ENCODE peak calls at places on chromosomes 3 and 15, in seven cellular contexts. One of them, this sample, is unnamed. For H3K4me1, the result is how much of the 10 kb centered on the place peaks cover.

GRCh38 chr15:101306341-101307047 is 11.4 kb upstream of the SNRPA1 start:
- DNase-seq in PC-9: no peak
- DNase-seq in uterus: no peak
- DNase-seq in tibial artery: no peak
- DNase-seq in A549: no peak
- DNase-seq in pancreas: no peak
- DNase-seq in ovary: no peak
- DNase-seq in this sample: no peak

GRCh38 chr15:75202251-75203016 is 752 bp downstream of the C15orf39 start:
- DNase-seq in uterus: peak
- DNase-seq in ovary: peak
- DNase-seq in A549: peak
- DNase-seq in tibial artery: peak
- DNase-seq in pancreas: peak
- DNase-seq in PC-9: peak
- DNase-seq in this sample: peak

GRCh38 chr15:101004500-101004899 is 85.3 kb downstream of the LRRK1 start:
- DNase-seq in uterus: no peak
- DNase-seq in PC-9: no peak
- DNase-seq in pancreas: no peak
- DNase-seq in tibial artery: no peak
- DNase-seq in A549: no peak
- DNase-seq in ovary: no peak
- DNase-seq in this sample: no peak

GRCh38 chr3:177150970-177151627 is 46.2 kb downstream of the TBL1XR1 start:
- DNase-seq in PC-9: peak
- DNase-seq in ovary: no peak
- DNase-seq in uterus: no peak
- DNase-seq in A549: peak
- DNase-seq in pancreas: no peak
- DNase-seq in tibial artery: no peak
- DNase-seq in this sample: no peak

GRCh38 chr3:188925376-188925775 is 246.4 kb upstream of the TPRG1 start:
- DNase-seq in PC-9: no peak
- DNase-seq in ovary: no peak
- DNase-seq in uterus: no peak
- DNase-seq in tibial artery: no peak
- DNase-seq in A549: no peak
- DNase-seq in pancreas: no peak
- DNase-seq in this sample: no peak

GRCh38 chr3:148735597-148735996 is 37.9 kb downstream of the AGTR1 start:
- DNase-seq in tibial artery: no peak
- DNase-seq in ovary: no peak
- DNase-seq in PC-9: no peak
- DNase-seq in uterus: no peak
- DNase-seq in pancreas: no peak
- DNase-seq in A549: no peak
- DNase-seq in this sample: no peak

GRCh38 chr3:193805448-193805847 is 212.4 kb downstream of the OPA1 start:
- DNase-seq in ovary: peak
- DNase-seq in uterus: peak
- DNase-seq in A549: peak
- DNase-seq in tibial artery: no peak
- DNase-seq in PC-9: peak
- DNase-seq in pancreas: peak
- DNase-seq in this sample: peak

GRCh38 chr3:82053236-82053635 is 291.8 kb upstream of the GBE1 start:
- DNase-seq in uterus: no peak
- DNase-seq in PC-9: no peak
- DNase-seq in tibial artery: no peak
- DNase-seq in ovary: no peak
- DNase-seq in pancreas: no peak
- DNase-seq in A549: no peak
- DNase-seq in this sample: no peak

GRCh38 chr15:58521293-58521991 is 89.7 kb downstream of the LIPC start:
- DNase-seq in uterus: peak
- DNase-seq in ovary: peak
- DNase-seq in PC-9: peak
- DNase-seq in pancreas: no peak
- DNase-seq in A549: peak
- DNase-seq in tibial artery: no peak
- DNase-seq in this sample: no peak

GRCh38 chr3:9715127-9715526 is 11.5 kb downstream of the CPNE9 start:
- DNase-seq in tibial artery: no peak
- DNase-seq in pancreas: no peak
- DNase-seq in PC-9: no peak
- DNase-seq in uterus: no peak
- DNase-seq in A549: no peak
- DNase-seq in ovary: no peak
- DNase-seq in this sample: no peak

GRCh38 chr15:51097553-51098330 is 3.0 kb upstream of the TNFAIP8L3 start:
- DNase-seq in A549: no peak
- DNase-seq in uterus: peak
- DNase-seq in pancreas: no peak
- DNase-seq in tibial artery: no peak
- DNase-seq in PC-9: no peak
- DNase-seq in ovary: no peak
- DNase-seq in this sample: no peak

GRCh38 chr3:37987751-37988179 is 2.8 kb upstream of the VILL start:
- DNase-seq in uterus: no peak
- DNase-seq in A549: no peak
- DNase-seq in PC-9: no peak
- DNase-seq in tibial artery: peak
- DNase-seq in ovary: no peak
- DNase-seq in pancreas: no peak
- DNase-seq in this sample: no peak

GRCh38 chr3:119562307-119562961 is 3.0 kb upstream of the CD80 start:
- DNase-seq in PC-9: no peak
- DNase-seq in A549: no peak
- DNase-seq in ovary: no peak
- DNase-seq in uterus: no peak
- DNase-seq in tibial artery: no peak
- DNase-seq in pancreas: no peak
- DNase-seq in this sample: no peak

GRCh38 chr3:189962466-189962865 is 158.2 kb downstream of the P3H2 start:
- DNase-seq in PC-9: no peak
- DNase-seq in tibial artery: no peak
- DNase-seq in A549: no peak
- DNase-seq in uterus: no peak
- DNase-seq in pancreas: no peak
- DNase-seq in ovary: no peak
- DNase-seq in this sample: no peak

GRCh38 chr15:59116141-59116540 is 11.2 kb downstream of the CCNB2 start:
- DNase-seq in pancreas: no peak
- DNase-seq in PC-9: no peak
- DNase-seq in uterus: no peak
- DNase-seq in A549: no peak
- DNase-seq in tibial artery: no peak
- DNase-seq in ovary: no peak
- DNase-seq in this sample: no peak

DNA sequence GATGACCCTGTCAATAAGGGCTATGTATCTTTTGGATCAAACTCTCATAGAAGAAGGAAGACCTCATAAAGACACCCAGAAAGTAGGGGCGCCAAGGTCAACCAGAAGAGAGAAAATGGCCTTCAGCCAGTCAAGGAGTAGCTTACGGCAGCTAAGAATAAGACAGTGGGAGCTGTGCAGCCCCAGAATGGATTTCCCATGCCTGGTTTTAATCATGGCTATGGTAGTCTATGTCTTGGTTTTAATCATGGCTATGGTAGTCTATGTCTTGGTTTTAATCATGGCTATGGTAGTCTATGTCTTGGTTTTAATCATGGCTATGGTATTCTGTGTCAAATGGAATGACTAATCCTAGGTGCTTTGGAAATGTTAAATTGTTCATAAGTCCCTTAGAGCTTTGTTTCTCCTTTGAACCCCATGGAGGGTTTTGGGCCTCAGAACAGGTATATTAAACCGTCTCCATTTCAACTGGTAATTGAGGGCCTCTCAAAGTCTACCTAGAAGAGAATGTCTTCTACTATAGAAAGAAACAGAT is 742.0 kb upstream of the CFAP20DC start:
- DNase-seq in A549: no peak
- DNase-seq in PC-9: no peak
- DNase-seq in pancreas: no peak
- DNase-seq in ovary: no peak
- DNase-seq in uterus: no peak
- DNase-seq in tibial artery: no peak
- DNase-seq in this sample: no peak
- H3K27ac ChIP-seq in A549: no peak
- H3K27ac ChIP-seq in PC-9: no peak
- H3K27ac ChIP-seq in pancreas: no peak
- H3K27ac ChIP-seq in ovary: no peak
- H3K27ac ChIP-seq in uterus: no peak
- H3K27ac ChIP-seq in tibial artery: no peak
- H3K27ac ChIP-seq in this sample: no peak

GRCh38 chr3:69695933-69696332 is 43.3 kb upstream of the MITF start:
- DNase-seq in ovary: no peak
- DNase-seq in pancreas: no peak
- DNase-seq in A549: no peak
- DNase-seq in PC-9: no peak
- DNase-seq in tibial artery: no peak
- DNase-seq in uterus: no peak
- DNase-seq in this sample: no peak

GRCh38 chr3:69696365-69696764 is 42.9 kb upstream of the MITF start:
- DNase-seq in PC-9: no peak
- DNase-seq in ovary: no peak
- DNase-seq in uterus: no peak
- DNase-seq in tibial artery: no peak
- DNase-seq in pancreas: no peak
- DNase-seq in A549: no peak
- DNase-seq in this sample: no peak

GRCh38 chr3:69700949-69701348 is 38.3 kb upstream of the MITF start:
- DNase-seq in PC-9: no peak
- DNase-seq in A549: no peak
- DNase-seq in pancreas: no peak
- DNase-seq in ovary: no peak
- DNase-seq in uterus: no peak
- DNase-seq in tibial artery: no peak
- DNase-seq in this sample: no peak

GRCh38 chr3:69698728-69699127 is 40.5 kb upstream of the MITF start:
- DNase-seq in A549: no peak
- DNase-seq in tibial artery: no peak
- DNase-seq in uterus: no peak
- DNase-seq in PC-9: peak
- DNase-seq in ovary: no peak
- DNase-seq in pancreas: no peak
- DNase-seq in this sample: no peak

GRCh38 chr3:69699183-69699582 is 40.1 kb upstream of the MITF start:
- DNase-seq in A549: no peak
- DNase-seq in PC-9: no peak
- DNase-seq in pancreas: no peak
- DNase-seq in tibial artery: no peak
- DNase-seq in ovary: no peak
- DNase-seq in uterus: no peak
- DNase-seq in this sample: no peak
- H3K4me1 ChIP-seq in A549: under half
- H3K4me1 ChIP-seq in PC-9: under half
- H3K4me1 ChIP-seq in pancreas: under half
- H3K4me1 ChIP-seq in tibial artery: under half
- H3K4me1 ChIP-seq in ovary: under half
- H3K4me1 ChIP-seq in uterus: under half
- H3K4me1 ChIP-seq in this sample: under half

GRCh38 chr3:156151824-156152428 is 31.5 kb downstream of the KCNAB1 start:
- DNase-seq in A549: peak
- DNase-seq in uterus: peak
- DNase-seq in pancreas: peak
- DNase-seq in ovary: peak
- DNase-seq in tibial artery: peak
- DNase-seq in PC-9: peak
- DNase-seq in this sample: peak

GRCh38 chr3:156148345-156148945 is 28.1 kb downstream of the KCNAB1 start:
- DNase-seq in A549: no peak
- DNase-seq in uterus: no peak
- DNase-seq in tibial artery: no peak
- DNase-seq in PC-9: no peak
- DNase-seq in ovary: no peak
- DNase-seq in pancreas: no peak
- DNase-seq in this sample: no peak

GRCh38 chr3:156148946-156149348 is 28.6 kb downstream of the KCNAB1 start:
- DNase-seq in A549: no peak
- DNase-seq in tibial artery: no peak
- DNase-seq in PC-9: no peak
- DNase-seq in pancreas: no peak
- DNase-seq in uterus: peak
- DNase-seq in ovary: no peak
- DNase-seq in this sample: no peak

GRCh38 chr3:156149781-156150375 is 29.5 kb downstream of the KCNAB1 start:
- DNase-seq in ovary: no peak
- DNase-seq in tibial artery: no peak
- DNase-seq in PC-9: no peak
- DNase-seq in pancreas: no peak
- DNase-seq in A549: no peak
- DNase-seq in uterus: no peak
- DNase-seq in this sample: no peak

DNA sequence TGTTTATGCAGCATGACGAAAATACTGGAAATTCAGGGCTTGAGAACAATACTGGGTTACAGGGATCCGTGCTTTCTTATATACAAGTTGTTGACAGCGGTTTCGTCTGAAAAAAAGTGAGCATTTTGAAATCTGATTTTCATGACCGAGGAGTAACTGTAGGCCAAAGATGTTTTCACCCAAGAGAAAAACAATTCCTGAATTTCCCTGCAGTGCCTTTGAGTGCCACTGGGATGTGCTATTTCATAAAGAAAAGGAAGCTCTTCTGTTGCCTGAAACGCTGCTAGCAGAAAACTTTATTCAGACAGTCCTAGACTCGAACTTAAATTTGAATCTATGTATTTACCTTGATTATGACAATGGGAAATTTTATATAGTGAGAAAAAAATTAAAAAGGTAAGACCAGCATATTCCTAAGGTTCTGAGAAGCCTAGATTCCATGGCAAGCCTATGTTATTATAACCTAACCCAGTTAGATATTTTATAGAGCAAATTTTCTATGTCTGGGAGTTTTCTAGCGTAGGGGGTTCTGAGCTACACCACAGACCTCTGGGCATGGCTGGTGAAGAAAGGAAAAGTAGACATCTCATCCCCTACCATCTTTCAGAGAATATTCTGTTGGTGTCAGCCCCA is 30.2 kb downstream of the KCNAB1 start:
- DNase-seq in A549: peak
- DNase-seq in tibial artery: no peak
- DNase-seq in PC-9: peak
- DNase-seq in uterus: peak
- DNase-seq in ovary: no peak
- DNase-seq in pancreas: no peak
- DNase-seq in this sample: no peak
- H3K27ac ChIP-seq in A549: no peak
- H3K27ac ChIP-seq in tibial artery: peak
- H3K27ac ChIP-seq in PC-9: no peak
- H3K27ac ChIP-seq in uterus: peak
- H3K27ac ChIP-seq in ovary: peak
- H3K27ac ChIP-seq in pancreas: peak
- H3K27ac ChIP-seq in this sample: peak

DNA sequence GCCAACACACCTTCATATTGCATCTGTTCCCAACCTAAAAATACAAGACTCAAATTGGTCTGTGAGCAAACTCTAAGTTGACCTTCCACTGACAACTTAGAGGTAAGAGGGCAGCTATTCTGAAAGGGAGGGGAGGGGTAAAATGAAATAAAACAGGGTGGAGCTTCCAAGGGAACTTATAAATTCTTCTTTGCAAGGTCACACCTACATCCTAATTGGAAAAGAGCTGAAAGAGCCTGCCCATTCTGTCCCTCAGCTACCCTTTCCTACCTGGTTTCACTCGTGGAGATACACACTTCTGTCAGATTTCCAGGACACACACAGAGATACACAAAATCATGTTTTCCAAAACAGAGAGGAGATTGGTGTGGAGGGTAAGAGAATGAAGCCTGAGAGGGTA is 1.0 kb downstream of the ILDR1 start:
- DNase-seq in tibial artery: no peak
- DNase-seq in uterus: no peak
- DNase-seq in pancreas: no peak
- DNase-seq in ovary: no peak
- DNase-seq in PC-9: no peak
- DNase-seq in A549: no peak
- DNase-seq in this sample: no peak
- H3K4me1 ChIP-seq in tibial artery: under half
- H3K4me1 ChIP-seq in uterus: under half
- H3K4me1 ChIP-seq in pancreas: under half
- H3K4me1 ChIP-seq in ovary: under half
- H3K4me1 ChIP-seq in PC-9: under half
- H3K4me1 ChIP-seq in A549: under half
- H3K4me1 ChIP-seq in this sample: under half

This sample was measured in psoas muscle.